ENCODE peak calls at places on chromosomes 1 and 21, in ten cellular contexts. One of them, this sample, is unnamed.

GRCh38 chr1:204075116-204075636 is 2.3 kb downstream of the SOX13 start:
- DNase-seq in K562: no peak
- DNase-seq in activated CD4-positive, alpha-beta T cell treated with anti-CD3 and anti-CD28 coated beads for 48 hours: no peak
- DNase-seq in Kasumi-1: no peak
- DNase-seq in RCC 7860: no peak
- DNase-seq in T47D: peak; percentile 41
- DNase-seq in stimulated activated CD4-positive, alpha-beta T cell treated with anti-CD3 and anti-CD28 coated beads, Interleukin-2, amount 100 ng/mL, for 48 hours: no peak
- DNase-seq in effector memory CD4-positive, alpha-beta T cell: no peak
- DNase-seq in NCI-H187 treated with DMSO at 0.1 percent for 48 hours: no peak
- DNase-seq in glutamatergic neuron: peak; percentile 36
- DNase-seq in this sample: no peak

GRCh38 chr1:47621977-47622376 is 184.1 kb downstream of the FOXD2 start:
- DNase-seq in activated CD4-positive, alpha-beta T cell treated with anti-CD3 and anti-CD28 coated beads for 48 hours: no peak
- DNase-seq in NCI-H187 treated with DMSO at 0.1 percent for 48 hours: no peak
- DNase-seq in glutamatergic neuron: no peak
- DNase-seq in K562: no peak
- DNase-seq in RCC 7860: no peak
- DNase-seq in effector memory CD4-positive, alpha-beta T cell: no peak
- DNase-seq in stimulated activated CD4-positive, alpha-beta T cell treated with anti-CD3 and anti-CD28 coated beads, Interleukin-2, amount 100 ng/mL, for 48 hours: no peak
- DNase-seq in T47D: no peak
- DNase-seq in Kasumi-1: no peak
- DNase-seq in this sample: no peak

GRCh38 chr1:42427240-42427639 is 28.6 kb downstream of the ZMYND12 start:
- DNase-seq in NCI-H187 treated with DMSO at 0.1 percent for 48 hours: no peak
- DNase-seq in T47D: no peak
- DNase-seq in effector memory CD4-positive, alpha-beta T cell: no peak
- DNase-seq in activated CD4-positive, alpha-beta T cell treated with anti-CD3 and anti-CD28 coated beads for 48 hours: no peak
- DNase-seq in Kasumi-1: no peak
- DNase-seq in stimulated activated CD4-positive, alpha-beta T cell treated with anti-CD3 and anti-CD28 coated beads, Interleukin-2, amount 100 ng/mL, for 48 hours: no peak
- DNase-seq in K562: no peak
- DNase-seq in RCC 7860: no peak
- DNase-seq in glutamatergic neuron: no peak
- DNase-seq in this sample: no peak

GRCh38 chr1:222557574-222557973 is 9.7 kb upstream of the HHIPL2 start:
- DNase-seq in stimulated activated CD4-positive, alpha-beta T cell treated with anti-CD3 and anti-CD28 coated beads, Interleukin-2, amount 100 ng/mL, for 48 hours: no peak
- DNase-seq in Kasumi-1: no peak
- DNase-seq in RCC 7860: no peak
- DNase-seq in glutamatergic neuron: no peak
- DNase-seq in activated CD4-positive, alpha-beta T cell treated with anti-CD3 and anti-CD28 coated beads for 48 hours: no peak
- DNase-seq in T47D: no peak
- DNase-seq in effector memory CD4-positive, alpha-beta T cell: no peak
- DNase-seq in NCI-H187 treated with DMSO at 0.1 percent for 48 hours: no peak
- DNase-seq in K562: no peak
- DNase-seq in this sample: no peak

GRCh38 chr1:229585338-229585737 is 26.8 kb upstream of the ABCB10 start:
- DNase-seq in RCC 7860: no peak
- DNase-seq in glutamatergic neuron: no peak
- DNase-seq in activated CD4-positive, alpha-beta T cell treated with anti-CD3 and anti-CD28 coated beads for 48 hours: no peak
- DNase-seq in NCI-H187 treated with DMSO at 0.1 percent for 48 hours: no peak
- DNase-seq in T47D: peak; percentile 11
- DNase-seq in stimulated activated CD4-positive, alpha-beta T cell treated with anti-CD3 and anti-CD28 coated beads, Interleukin-2, amount 100 ng/mL, for 48 hours: no peak
- DNase-seq in effector memory CD4-positive, alpha-beta T cell: no peak
- DNase-seq in K562: no peak
- DNase-seq in Kasumi-1: peak; percentile 7
- DNase-seq in this sample: no peak

GRCh38 chr1:61981870-61982660 is 212.6 kb upstream of the L1TD1 start:
- DNase-seq in effector memory CD4-positive, alpha-beta T cell: no peak
- DNase-seq in K562: no peak
- DNase-seq in Kasumi-1: no peak
- DNase-seq in NCI-H187 treated with DMSO at 0.1 percent for 48 hours: no peak
- DNase-seq in stimulated activated CD4-positive, alpha-beta T cell treated with anti-CD3 and anti-CD28 coated beads, Interleukin-2, amount 100 ng/mL, for 48 hours: no peak
- DNase-seq in activated CD4-positive, alpha-beta T cell treated with anti-CD3 and anti-CD28 coated beads for 48 hours: no peak
- DNase-seq in RCC 7860: no peak
- DNase-seq in T47D: no peak
- DNase-seq in glutamatergic neuron: no peak
- DNase-seq in this sample: no peak

GRCh38 chr21:44436111-44436611 is 19.1 kb upstream of the LRRC3 start:
- DNase-seq in glutamatergic neuron: no peak
- DNase-seq in RCC 7860: no peak
- DNase-seq in activated CD4-positive, alpha-beta T cell treated with anti-CD3 and anti-CD28 coated beads for 48 hours: no peak
- DNase-seq in K562: no peak
- DNase-seq in NCI-H187 treated with DMSO at 0.1 percent for 48 hours: no peak
- DNase-seq in effector memory CD4-positive, alpha-beta T cell: no peak
- DNase-seq in Kasumi-1: no peak
- DNase-seq in T47D: no peak
- DNase-seq in stimulated activated CD4-positive, alpha-beta T cell treated with anti-CD3 and anti-CD28 coated beads, Interleukin-2, amount 100 ng/mL, for 48 hours: no peak
- DNase-seq in this sample: no peak

GRCh38 chr1:7299329-7299799 is 471.7 kb upstream of the VAMP3 start:
- DNase-seq in NCI-H187 treated with DMSO at 0.1 percent for 48 hours: no peak
- DNase-seq in T47D: no peak
- DNase-seq in K562: no peak
- DNase-seq in effector memory CD4-positive, alpha-beta T cell: no peak
- DNase-seq in RCC 7860: peak; percentile 99
- DNase-seq in stimulated activated CD4-positive, alpha-beta T cell treated with anti-CD3 and anti-CD28 coated beads, Interleukin-2, amount 100 ng/mL, for 48 hours: no peak
- DNase-seq in Kasumi-1: no peak
- DNase-seq in activated CD4-positive, alpha-beta T cell treated with anti-CD3 and anti-CD28 coated beads for 48 hours: no peak
- DNase-seq in glutamatergic neuron: no peak
- DNase-seq in this sample: no peak

GRCh38 chr1:245715970-245716369 is 561.2 kb downstream of the KIF26B start:
- DNase-seq in NCI-H187 treated with DMSO at 0.1 percent for 48 hours: no peak
- DNase-seq in K562: no peak
- DNase-seq in T47D: peak; percentile 22
- DNase-seq in effector memory CD4-positive, alpha-beta T cell: no peak
- DNase-seq in RCC 7860: peak; percentile 82
- DNase-seq in glutamatergic neuron: no peak
- DNase-seq in Kasumi-1: no peak
- DNase-seq in activated CD4-positive, alpha-beta T cell treated with anti-CD3 and anti-CD28 coated beads for 48 hours: no peak
- DNase-seq in stimulated activated CD4-positive, alpha-beta T cell treated with anti-CD3 and anti-CD28 coated beads, Interleukin-2, amount 100 ng/mL, for 48 hours: no peak
- DNase-seq in this sample: no peak

GRCh38 chr1:205583461-205584130 is 48.2 kb downstream of the ELK4 start:
- DNase-seq in Kasumi-1: no peak
- DNase-seq in RCC 7860: no peak
- DNase-seq in glutamatergic neuron: no peak
- DNase-seq in effector memory CD4-positive, alpha-beta T cell: no peak
- DNase-seq in K562: no peak
- DNase-seq in NCI-H187 treated with DMSO at 0.1 percent for 48 hours: no peak
- DNase-seq in T47D: no peak
- DNase-seq in activated CD4-positive, alpha-beta T cell treated with anti-CD3 and anti-CD28 coated beads for 48 hours: no peak
- DNase-seq in stimulated activated CD4-positive, alpha-beta T cell treated with anti-CD3 and anti-CD28 coated beads, Interleukin-2, amount 100 ng/mL, for 48 hours: no peak
- DNase-seq in this sample: no peak

GRCh38 chr1:35369922-35370671 is 101.6 kb downstream of the ZMYM4 start:
- DNase-seq in glutamatergic neuron: peak; percentile 32
- DNase-seq in effector memory CD4-positive, alpha-beta T cell: no peak
- DNase-seq in K562: peak; percentile 38
- DNase-seq in stimulated activated CD4-positive, alpha-beta T cell treated with anti-CD3 and anti-CD28 coated beads, Interleukin-2, amount 100 ng/mL, for 48 hours: no peak
- DNase-seq in Kasumi-1: peak; percentile 95
- DNase-seq in T47D: no peak
- DNase-seq in activated CD4-positive, alpha-beta T cell treated with anti-CD3 and anti-CD28 coated beads for 48 hours: no peak
- DNase-seq in RCC 7860: no peak
- DNase-seq in NCI-H187 treated with DMSO at 0.1 percent for 48 hours: no peak
- DNase-seq in this sample: no peak

GRCh38 chr1:239914827-239915231 is 176.9 kb upstream of the FMN2 start:
- DNase-seq in activated CD4-positive, alpha-beta T cell treated with anti-CD3 and anti-CD28 coated beads for 48 hours: no peak
- DNase-seq in stimulated activated CD4-positive, alpha-beta T cell treated with anti-CD3 and anti-CD28 coated beads, Interleukin-2, amount 100 ng/mL, for 48 hours: no peak
- DNase-seq in T47D: peak; percentile 28
- DNase-seq in RCC 7860: peak; percentile 44
- DNase-seq in effector memory CD4-positive, alpha-beta T cell: no peak
- DNase-seq in Kasumi-1: peak; percentile 33
- DNase-seq in glutamatergic neuron: no peak
- DNase-seq in K562: no peak
- DNase-seq in NCI-H187 treated with DMSO at 0.1 percent for 48 hours: no peak
- DNase-seq in this sample: no peak

GRCh38 chr1:46341222-46342083 is 846 bp downstream of the NSUN4 start:
- DNase-seq in stimulated activated CD4-positive, alpha-beta T cell treated with anti-CD3 and anti-CD28 coated beads, Interleukin-2, amount 100 ng/mL, for 48 hours: no peak
- DNase-seq in T47D: no peak
- DNase-seq in NCI-H187 treated with DMSO at 0.1 percent for 48 hours: no peak
- DNase-seq in activated CD4-positive, alpha-beta T cell treated with anti-CD3 and anti-CD28 coated beads for 48 hours: no peak
- DNase-seq in Kasumi-1: no peak
- DNase-seq in RCC 7860: no peak
- DNase-seq in glutamatergic neuron: no peak
- DNase-seq in effector memory CD4-positive, alpha-beta T cell: no peak
- DNase-seq in K562: peak; percentile 29
- DNase-seq in this sample: no peak

GRCh38 chr1:41919764-41920397 is 1.2 kb upstream of the HIVEP3 start:
- DNase-seq in T47D: peak; percentile 28
- DNase-seq in RCC 7860: peak; percentile 68
- DNase-seq in glutamatergic neuron: peak; percentile 62
- DNase-seq in stimulated activated CD4-positive, alpha-beta T cell treated with anti-CD3 and anti-CD28 coated beads, Interleukin-2, amount 100 ng/mL, for 48 hours: peak; percentile 71
- DNase-seq in Kasumi-1: no peak
- DNase-seq in activated CD4-positive, alpha-beta T cell treated with anti-CD3 and anti-CD28 coated beads for 48 hours: peak; percentile 89
- DNase-seq in effector memory CD4-positive, alpha-beta T cell: peak; percentile 73
- DNase-seq in NCI-H187 treated with DMSO at 0.1 percent for 48 hours: peak; percentile 10
- DNase-seq in K562: peak; percentile 56
- DNase-seq in this sample: peak; percentile 63

GRCh38 chr1:101820080-101820479 is 176.6 kb downstream of the OLFM3 start:
- DNase-seq in Kasumi-1: peak; percentile 55
- DNase-seq in K562: no peak
- DNase-seq in RCC 7860: peak; percentile 9
- DNase-seq in stimulated activated CD4-positive, alpha-beta T cell treated with anti-CD3 and anti-CD28 coated beads, Interleukin-2, amount 100 ng/mL, for 48 hours: no peak
- DNase-seq in activated CD4-positive, alpha-beta T cell treated with anti-CD3 and anti-CD28 coated beads for 48 hours: no peak
- DNase-seq in glutamatergic neuron: no peak
- DNase-seq in NCI-H187 treated with DMSO at 0.1 percent for 48 hours: no peak
- DNase-seq in effector memory CD4-positive, alpha-beta T cell: no peak
- DNase-seq in T47D: peak; percentile 69
- DNase-seq in this sample: no peak

GRCh38 chr1:21496886-21497285 is 12.3 kb upstream of the ALPL start:
- DNase-seq in effector memory CD4-positive, alpha-beta T cell: no peak
- DNase-seq in stimulated activated CD4-positive, alpha-beta T cell treated with anti-CD3 and anti-CD28 coated beads, Interleukin-2, amount 100 ng/mL, for 48 hours: no peak
- DNase-seq in glutamatergic neuron: no peak
- DNase-seq in Kasumi-1: no peak
- DNase-seq in T47D: no peak
- DNase-seq in NCI-H187 treated with DMSO at 0.1 percent for 48 hours: no peak
- DNase-seq in activated CD4-positive, alpha-beta T cell treated with anti-CD3 and anti-CD28 coated beads for 48 hours: no peak
- DNase-seq in K562: no peak
- DNase-seq in RCC 7860: no peak
- DNase-seq in this sample: no peak

GRCh38 chr21:44755227-44755626 is 43.9 kb upstream of the TSPEAR start:
- DNase-seq in glutamatergic neuron: no peak
- DNase-seq in stimulated activated CD4-positive, alpha-beta T cell treated with anti-CD3 and anti-CD28 coated beads, Interleukin-2, amount 100 ng/mL, for 48 hours: peak; percentile 32
- DNase-seq in RCC 7860: no peak
- DNase-seq in NCI-H187 treated with DMSO at 0.1 percent for 48 hours: no peak
- DNase-seq in activated CD4-positive, alpha-beta T cell treated with anti-CD3 and anti-CD28 coated beads for 48 hours: no peak
- DNase-seq in K562: peak; percentile 43
- DNase-seq in Kasumi-1: no peak
- DNase-seq in T47D: no peak
- DNase-seq in effector memory CD4-positive, alpha-beta T cell: no peak
- DNase-seq in this sample: no peak

GRCh38 chr1:111738436-111739221 is 566 bp downstream of the INKA2 start:
- DNase-seq in stimulated activated CD4-positive, alpha-beta T cell treated with anti-CD3 and anti-CD28 coated beads, Interleukin-2, amount 100 ng/mL, for 48 hours: no peak
- DNase-seq in Kasumi-1: peak; percentile 63
- DNase-seq in K562: peak; percentile 32
- DNase-seq in T47D: peak; percentile 79
- DNase-seq in glutamatergic neuron: peak; percentile 81
- DNase-seq in NCI-H187 treated with DMSO at 0.1 percent for 48 hours: no peak
- DNase-seq in RCC 7860: peak; percentile 38
- DNase-seq in effector memory CD4-positive, alpha-beta T cell: peak; percentile 47
- DNase-seq in activated CD4-positive, alpha-beta T cell treated with anti-CD3 and anti-CD28 coated beads for 48 hours: peak; percentile 44
- DNase-seq in this sample: peak; percentile 41

GRCh38 chr1:3734602-3735001 is 17.6 kb upstream of the CCDC27 start:
- DNase-seq in K562: no peak
- DNase-seq in activated CD4-positive, alpha-beta T cell treated with anti-CD3 and anti-CD28 coated beads for 48 hours: no peak
- DNase-seq in glutamatergic neuron: no peak
- DNase-seq in effector memory CD4-positive, alpha-beta T cell: no peak
- DNase-seq in RCC 7860: no peak
- DNase-seq in T47D: no peak
- DNase-seq in stimulated activated CD4-positive, alpha-beta T cell treated with anti-CD3 and anti-CD28 coated beads, Interleukin-2, amount 100 ng/mL, for 48 hours: no peak
- DNase-seq in NCI-H187 treated with DMSO at 0.1 percent for 48 hours: no peak
- DNase-seq in Kasumi-1: no peak
- DNase-seq in this sample: no peak

This sample was measured in activated gamma-delta T cell.